ENCODE peak calls at places on chromosomes 16 and 17, in five cellular contexts. One of them, this sample, is unnamed.

GRCh38 chr16:1998360-1998835 is 8.6 kb downstream of the SYNGR3 start:
- DNase-seq in stimulated activated CD8-positive, alpha-beta memory T cell treated with anti-CD3 and anti-CD28 coated beads, Interleukin-2, amount 100 ng/mL, for 48 hours: no peak
- DNase-seq in mesenteric fat pad: no peak
- DNase-seq in T-helper 1 cell: no peak
- DNase-seq in A549: no peak
- DNase-seq in this sample: no peak

GRCh38 chr17:1533649-1534325 is 17.4 kb upstream of the INPP5K start:
- DNase-seq in stimulated activated CD8-positive, alpha-beta memory T cell treated with anti-CD3 and anti-CD28 coated beads, Interleukin-2, amount 100 ng/mL, for 48 hours: no peak
- DNase-seq in mesenteric fat pad: no peak
- DNase-seq in T-helper 1 cell: no peak
- DNase-seq in A549: no peak
- DNase-seq in this sample: no peak

GRCh38 chr17:29059281-29059680 is 16.3 kb downstream of the PIPOX start:
- DNase-seq in stimulated activated CD8-positive, alpha-beta memory T cell treated with anti-CD3 and anti-CD28 coated beads, Interleukin-2, amount 100 ng/mL, for 48 hours: no peak
- DNase-seq in mesenteric fat pad: no peak
- DNase-seq in T-helper 1 cell: no peak
- DNase-seq in A549: peak
- DNase-seq in this sample: no peak

GRCh38 chr17:82297280-82297803 is 20.1 kb downstream of the CD7 start:
- DNase-seq in stimulated activated CD8-positive, alpha-beta memory T cell treated with anti-CD3 and anti-CD28 coated beads, Interleukin-2, amount 100 ng/mL, for 48 hours: peak
- DNase-seq in mesenteric fat pad: peak
- DNase-seq in T-helper 1 cell: peak
- DNase-seq in A549: peak
- DNase-seq in this sample: peak

GRCh38 chr17:80959330-80960036 is 32.2 kb upstream of the CHMP6 start:
- DNase-seq in stimulated activated CD8-positive, alpha-beta memory T cell treated with anti-CD3 and anti-CD28 coated beads, Interleukin-2, amount 100 ng/mL, for 48 hours: no peak
- DNase-seq in mesenteric fat pad: no peak
- DNase-seq in T-helper 1 cell: no peak
- DNase-seq in A549: no peak
- DNase-seq in this sample: no peak

GRCh38 chr17:28379814-28380571 is 8.5 kb downstream of the SARM1 start:
- DNase-seq in stimulated activated CD8-positive, alpha-beta memory T cell treated with anti-CD3 and anti-CD28 coated beads, Interleukin-2, amount 100 ng/mL, for 48 hours: no peak
- DNase-seq in mesenteric fat pad: no peak
- DNase-seq in T-helper 1 cell: no peak
- DNase-seq in A549: peak
- DNase-seq in this sample: no peak

GRCh38 chr16:4176794-4177438 is 60.7 kb upstream of the ADCY9 start:
- DNase-seq in stimulated activated CD8-positive, alpha-beta memory T cell treated with anti-CD3 and anti-CD28 coated beads, Interleukin-2, amount 100 ng/mL, for 48 hours: no peak
- DNase-seq in mesenteric fat pad: no peak
- DNase-seq in T-helper 1 cell: no peak
- DNase-seq in A549: peak
- DNase-seq in this sample: peak

GRCh38 chr16:75025766-75026165 is 26.9 kb downstream of the ZNRF1 start:
- DNase-seq in stimulated activated CD8-positive, alpha-beta memory T cell treated with anti-CD3 and anti-CD28 coated beads, Interleukin-2, amount 100 ng/mL, for 48 hours: no peak
- DNase-seq in mesenteric fat pad: no peak
- DNase-seq in T-helper 1 cell: no peak
- DNase-seq in A549: no peak
- DNase-seq in this sample: no peak

GRCh38 chr17:77386502-77387192 is 245.9 kb downstream of the SEC14L1 start:
- DNase-seq in stimulated activated CD8-positive, alpha-beta memory T cell treated with anti-CD3 and anti-CD28 coated beads, Interleukin-2, amount 100 ng/mL, for 48 hours: no peak
- DNase-seq in mesenteric fat pad: no peak
- DNase-seq in T-helper 1 cell: no peak
- DNase-seq in A549: no peak
- DNase-seq in this sample: no peak

GRCh38 chr16:66719246-66719645 is 22.7 kb upstream of the CMTM4 start:
- DNase-seq in stimulated activated CD8-positive, alpha-beta memory T cell treated with anti-CD3 and anti-CD28 coated beads, Interleukin-2, amount 100 ng/mL, for 48 hours: no peak
- DNase-seq in mesenteric fat pad: no peak
- DNase-seq in T-helper 1 cell: no peak
- DNase-seq in A549: no peak
- DNase-seq in this sample: no peak

GRCh38 chr17:869567-870530 is 87.7 kb downstream of the MRM3 start:
- DNase-seq in stimulated activated CD8-positive, alpha-beta memory T cell treated with anti-CD3 and anti-CD28 coated beads, Interleukin-2, amount 100 ng/mL, for 48 hours: no peak
- DNase-seq in mesenteric fat pad: no peak
- DNase-seq in T-helper 1 cell: no peak
- DNase-seq in A549: peak
- DNase-seq in this sample: no peak